ENCODE peak calls at places on chromosome 7, in nine cellular contexts. One of them, this sample, is unnamed.

GRCh38 chr7:85115006-85115405 is 71.8 kb downstream of the SEMA3D start:
- DNase-seq in NCI-H1092 treated with DMSO at 0.1 percent for 48 hours: no peak
- DNase-seq in stimulated activated CD4-positive, alpha-beta T cell treated with anti-CD3 and anti-CD28 coated beads, Interleukin-12 subunit alpha, Interleukin-12 subunit beta, amount 100 ng/mL, for 4 hours: no peak
- DNase-seq in AG09309: no peak
- DNase-seq in RPMI7951: no peak
- DNase-seq in IMR-90: no peak
- DNase-seq in NCI-H2081: no peak
- DNase-seq in fibroblast of the aortic adventitia: no peak
- DNase-seq in KBM-7: no peak
- DNase-seq in this sample: no peak

GRCh38 chr7:98753176-98753575 is 116.6 kb downstream of the TMEM130 start:
- DNase-seq in NCI-H1092 treated with DMSO at 0.1 percent for 48 hours: no peak
- DNase-seq in stimulated activated CD4-positive, alpha-beta T cell treated with anti-CD3 and anti-CD28 coated beads, Interleukin-12 subunit alpha, Interleukin-12 subunit beta, amount 100 ng/mL, for 4 hours: no peak
- DNase-seq in AG09309: no peak
- DNase-seq in RPMI7951: no peak
- DNase-seq in IMR-90: no peak
- DNase-seq in NCI-H2081: no peak
- DNase-seq in fibroblast of the aortic adventitia: no peak
- DNase-seq in KBM-7: no peak
- DNase-seq in this sample: no peak

GRCh38 chr7:100891555-100891954 is 2.0 kb upstream of the UFSP1 start:
- DNase-seq in NCI-H1092 treated with DMSO at 0.1 percent for 48 hours: no peak
- DNase-seq in stimulated activated CD4-positive, alpha-beta T cell treated with anti-CD3 and anti-CD28 coated beads, Interleukin-12 subunit alpha, Interleukin-12 subunit beta, amount 100 ng/mL, for 4 hours: no peak
- DNase-seq in AG09309: no peak
- DNase-seq in RPMI7951: peak; percentile 39
- DNase-seq in IMR-90: peak; percentile 34
- DNase-seq in NCI-H2081: no peak
- DNase-seq in fibroblast of the aortic adventitia: peak; percentile 22
- DNase-seq in KBM-7: no peak
- DNase-seq in this sample: no peak

GRCh38 chr7:6476596-6477374 is 29.0 kb upstream of the DAGLB start:
- DNase-seq in NCI-H1092 treated with DMSO at 0.1 percent for 48 hours: no peak
- DNase-seq in stimulated activated CD4-positive, alpha-beta T cell treated with anti-CD3 and anti-CD28 coated beads, Interleukin-12 subunit alpha, Interleukin-12 subunit beta, amount 100 ng/mL, for 4 hours: no peak
- DNase-seq in AG09309: no peak
- DNase-seq in RPMI7951: no peak
- DNase-seq in IMR-90: no peak
- DNase-seq in NCI-H2081: no peak
- DNase-seq in fibroblast of the aortic adventitia: no peak
- DNase-seq in KBM-7: peak; percentile 21
- DNase-seq in this sample: no peak

GRCh38 chr7:155922507-155922841 is 110.2 kb upstream of the SHH start:
- DNase-seq in NCI-H1092 treated with DMSO at 0.1 percent for 48 hours: no peak
- DNase-seq in stimulated activated CD4-positive, alpha-beta T cell treated with anti-CD3 and anti-CD28 coated beads, Interleukin-12 subunit alpha, Interleukin-12 subunit beta, amount 100 ng/mL, for 4 hours: no peak
- DNase-seq in AG09309: no peak
- DNase-seq in RPMI7951: no peak
- DNase-seq in IMR-90: no peak
- DNase-seq in NCI-H2081: no peak
- DNase-seq in fibroblast of the aortic adventitia: no peak
- DNase-seq in KBM-7: no peak
- DNase-seq in this sample: no peak

GRCh38 chr7:104795616-104796398 is 218.2 kb upstream of the KMT2E start:
- DNase-seq in NCI-H1092 treated with DMSO at 0.1 percent for 48 hours: no peak
- DNase-seq in stimulated activated CD4-positive, alpha-beta T cell treated with anti-CD3 and anti-CD28 coated beads, Interleukin-12 subunit alpha, Interleukin-12 subunit beta, amount 100 ng/mL, for 4 hours: no peak
- DNase-seq in AG09309: no peak
- DNase-seq in RPMI7951: no peak
- DNase-seq in IMR-90: no peak
- DNase-seq in NCI-H2081: no peak
- DNase-seq in fibroblast of the aortic adventitia: peak; percentile 8
- DNase-seq in KBM-7: no peak
- DNase-seq in this sample: no peak

GRCh38 chr7:925601-926000 is 28.9 kb downstream of the ADAP1 start:
- DNase-seq in NCI-H1092 treated with DMSO at 0.1 percent for 48 hours: no peak
- DNase-seq in stimulated activated CD4-positive, alpha-beta T cell treated with anti-CD3 and anti-CD28 coated beads, Interleukin-12 subunit alpha, Interleukin-12 subunit beta, amount 100 ng/mL, for 4 hours: no peak
- DNase-seq in AG09309: no peak
- DNase-seq in RPMI7951: peak; percentile 61
- DNase-seq in IMR-90: no peak
- DNase-seq in NCI-H2081: no peak
- DNase-seq in fibroblast of the aortic adventitia: no peak
- DNase-seq in KBM-7: no peak
- DNase-seq in this sample: no peak

GRCh38 chr7:86898171-86898570 is 161.3 kb downstream of the ELAPOR2 start:
- DNase-seq in NCI-H1092 treated with DMSO at 0.1 percent for 48 hours: no peak
- DNase-seq in stimulated activated CD4-positive, alpha-beta T cell treated with anti-CD3 and anti-CD28 coated beads, Interleukin-12 subunit alpha, Interleukin-12 subunit beta, amount 100 ng/mL, for 4 hours: no peak
- DNase-seq in AG09309: no peak
- DNase-seq in RPMI7951: no peak
- DNase-seq in IMR-90: no peak
- DNase-seq in NCI-H2081: no peak
- DNase-seq in fibroblast of the aortic adventitia: no peak
- DNase-seq in KBM-7: no peak
- DNase-seq in this sample: no peak

GRCh38 chr7:105924950-105925349 is 38.1 kb upstream of the CDHR3 start:
- DNase-seq in NCI-H1092 treated with DMSO at 0.1 percent for 48 hours: no peak
- DNase-seq in stimulated activated CD4-positive, alpha-beta T cell treated with anti-CD3 and anti-CD28 coated beads, Interleukin-12 subunit alpha, Interleukin-12 subunit beta, amount 100 ng/mL, for 4 hours: no peak
- DNase-seq in AG09309: no peak
- DNase-seq in RPMI7951: no peak
- DNase-seq in IMR-90: no peak
- DNase-seq in NCI-H2081: no peak
- DNase-seq in fibroblast of the aortic adventitia: no peak
- DNase-seq in KBM-7: no peak
- DNase-seq in this sample: no peak

GRCh38 chr7:29538322-29538874 is 25.2 kb upstream of the PRR15 start:
- DNase-seq in NCI-H1092 treated with DMSO at 0.1 percent for 48 hours: no peak
- DNase-seq in stimulated activated CD4-positive, alpha-beta T cell treated with anti-CD3 and anti-CD28 coated beads, Interleukin-12 subunit alpha, Interleukin-12 subunit beta, amount 100 ng/mL, for 4 hours: no peak
- DNase-seq in AG09309: no peak
- DNase-seq in RPMI7951: no peak
- DNase-seq in IMR-90: no peak
- DNase-seq in NCI-H2081: peak; percentile 6
- DNase-seq in fibroblast of the aortic adventitia: no peak
- DNase-seq in KBM-7: no peak
- DNase-seq in this sample: peak; percentile 48

GRCh38 chr7:45211958-45212357 is 54.4 kb downstream of the RAMP3 start:
- DNase-seq in NCI-H1092 treated with DMSO at 0.1 percent for 48 hours: no peak
- DNase-seq in stimulated activated CD4-positive, alpha-beta T cell treated with anti-CD3 and anti-CD28 coated beads, Interleukin-12 subunit alpha, Interleukin-12 subunit beta, amount 100 ng/mL, for 4 hours: no peak
- DNase-seq in AG09309: no peak
- DNase-seq in RPMI7951: no peak
- DNase-seq in IMR-90: no peak
- DNase-seq in NCI-H2081: no peak
- DNase-seq in fibroblast of the aortic adventitia: no peak
- DNase-seq in KBM-7: no peak
- DNase-seq in this sample: no peak

GRCh38 chr7:128841171-128841690 is 11.0 kb downstream of the FLNC start:
- DNase-seq in NCI-H1092 treated with DMSO at 0.1 percent for 48 hours: no peak
- DNase-seq in stimulated activated CD4-positive, alpha-beta T cell treated with anti-CD3 and anti-CD28 coated beads, Interleukin-12 subunit alpha, Interleukin-12 subunit beta, amount 100 ng/mL, for 4 hours: no peak
- DNase-seq in AG09309: no peak
- DNase-seq in RPMI7951: no peak
- DNase-seq in IMR-90: no peak
- DNase-seq in NCI-H2081: no peak
- DNase-seq in fibroblast of the aortic adventitia: no peak
- DNase-seq in KBM-7: no peak
- DNase-seq in this sample: no peak

GRCh38 chr7:45033261-45033930 is 33.4 kb downstream of the CCM2 start:
- DNase-seq in NCI-H1092 treated with DMSO at 0.1 percent for 48 hours: no peak
- DNase-seq in stimulated activated CD4-positive, alpha-beta T cell treated with anti-CD3 and anti-CD28 coated beads, Interleukin-12 subunit alpha, Interleukin-12 subunit beta, amount 100 ng/mL, for 4 hours: no peak
- DNase-seq in AG09309: no peak
- DNase-seq in RPMI7951: peak; percentile 38
- DNase-seq in IMR-90: peak; percentile 55
- DNase-seq in NCI-H2081: no peak
- DNase-seq in fibroblast of the aortic adventitia: peak; percentile 45
- DNase-seq in KBM-7: no peak
- DNase-seq in this sample: no peak

GRCh38 chr7:137903382-137904169 is 56.8 kb upstream of the DGKI start:
- DNase-seq in NCI-H1092 treated with DMSO at 0.1 percent for 48 hours: peak; percentile 87
- DNase-seq in stimulated activated CD4-positive, alpha-beta T cell treated with anti-CD3 and anti-CD28 coated beads, Interleukin-12 subunit alpha, Interleukin-12 subunit beta, amount 100 ng/mL, for 4 hours: peak; percentile 33
- DNase-seq in AG09309: no peak
- DNase-seq in RPMI7951: peak; percentile 73
- DNase-seq in IMR-90: peak; percentile 82
- DNase-seq in NCI-H2081: peak; percentile 72
- DNase-seq in fibroblast of the aortic adventitia: peak; percentile 86
- DNase-seq in KBM-7: peak; percentile 74
- DNase-seq in this sample: peak; percentile 49

GRCh38 chr7:116687801-116688201 is 15.8 kb downstream of the MET start:
- DNase-seq in NCI-H1092 treated with DMSO at 0.1 percent for 48 hours: no peak
- DNase-seq in stimulated activated CD4-positive, alpha-beta T cell treated with anti-CD3 and anti-CD28 coated beads, Interleukin-12 subunit alpha, Interleukin-12 subunit beta, amount 100 ng/mL, for 4 hours: no peak
- DNase-seq in AG09309: no peak
- DNase-seq in RPMI7951: peak; percentile 81
- DNase-seq in IMR-90: peak; percentile 83
- DNase-seq in NCI-H2081: no peak
- DNase-seq in fibroblast of the aortic adventitia: peak; percentile 82
- DNase-seq in KBM-7: no peak
- DNase-seq in this sample: no peak

GRCh38 chr7:1065263-1066260 is 21.2 kb downstream of the GPR146 start:
- DNase-seq in NCI-H1092 treated with DMSO at 0.1 percent for 48 hours: peak; percentile 57
- DNase-seq in stimulated activated CD4-positive, alpha-beta T cell treated with anti-CD3 and anti-CD28 coated beads, Interleukin-12 subunit alpha, Interleukin-12 subunit beta, amount 100 ng/mL, for 4 hours: peak; percentile 80
- DNase-seq in AG09309: no peak
- DNase-seq in RPMI7951: peak; percentile 61
- DNase-seq in IMR-90: peak; percentile 58
- DNase-seq in NCI-H2081: no peak
- DNase-seq in fibroblast of the aortic adventitia: peak; percentile 71
- DNase-seq in KBM-7: peak; percentile 85
- DNase-seq in this sample: peak; percentile 30

GRCh38 chr7:70338061-70338460 is 739.8 kb downstream of the AUTS2 start:
- DNase-seq in NCI-H1092 treated with DMSO at 0.1 percent for 48 hours: peak; percentile 21
- DNase-seq in stimulated activated CD4-positive, alpha-beta T cell treated with anti-CD3 and anti-CD28 coated beads, Interleukin-12 subunit alpha, Interleukin-12 subunit beta, amount 100 ng/mL, for 4 hours: no peak
- DNase-seq in AG09309: no peak
- DNase-seq in RPMI7951: no peak
- DNase-seq in IMR-90: no peak
- DNase-seq in NCI-H2081: peak; percentile 79
- DNase-seq in fibroblast of the aortic adventitia: no peak
- DNase-seq in KBM-7: no peak
- DNase-seq in this sample: peak; percentile 84

GRCh38 chr7:14747701-14748100 is 154.8 kb downstream of the DGKB start:
- DNase-seq in NCI-H1092 treated with DMSO at 0.1 percent for 48 hours: peak; percentile 12
- DNase-seq in stimulated activated CD4-positive, alpha-beta T cell treated with anti-CD3 and anti-CD28 coated beads, Interleukin-12 subunit alpha, Interleukin-12 subunit beta, amount 100 ng/mL, for 4 hours: no peak
- DNase-seq in AG09309: no peak
- DNase-seq in RPMI7951: peak; percentile 17
- DNase-seq in IMR-90: no peak
- DNase-seq in NCI-H2081: no peak
- DNase-seq in fibroblast of the aortic adventitia: peak; percentile 43
- DNase-seq in KBM-7: no peak
- DNase-seq in this sample: peak; percentile 53

GRCh38 chr7:84100866-84101265 is 93.7 kb downstream of the SEMA3A start:
- DNase-seq in NCI-H1092 treated with DMSO at 0.1 percent for 48 hours: no peak
- DNase-seq in stimulated activated CD4-positive, alpha-beta T cell treated with anti-CD3 and anti-CD28 coated beads, Interleukin-12 subunit alpha, Interleukin-12 subunit beta, amount 100 ng/mL, for 4 hours: no peak
- DNase-seq in AG09309: no peak
- DNase-seq in RPMI7951: peak; percentile 19
- DNase-seq in IMR-90: peak; percentile 69
- DNase-seq in NCI-H2081: no peak
- DNase-seq in fibroblast of the aortic adventitia: peak; percentile 42
- DNase-seq in KBM-7: peak; percentile 23
- DNase-seq in this sample: no peak

GRCh38 chr7:2355079-2356008 is 717 bp downstream of the EIF3B start:
- DNase-seq in NCI-H1092 treated with DMSO at 0.1 percent for 48 hours: no peak
- DNase-seq in stimulated activated CD4-positive, alpha-beta T cell treated with anti-CD3 and anti-CD28 coated beads, Interleukin-12 subunit alpha, Interleukin-12 subunit beta, amount 100 ng/mL, for 4 hours: peak; percentile 29
- DNase-seq in AG09309: no peak
- DNase-seq in RPMI7951: peak; percentile 38
- DNase-seq in IMR-90: no peak
- DNase-seq in NCI-H2081: no peak
- DNase-seq in fibroblast of the aortic adventitia: no peak
- DNase-seq in KBM-7: peak; percentile 26
- DNase-seq in this sample: no peak

GRCh38 chr7:64636386-64636785 is 29.5 kb upstream of the ZNF107 start:
- DNase-seq in NCI-H1092 treated with DMSO at 0.1 percent for 48 hours: no peak
- DNase-seq in stimulated activated CD4-positive, alpha-beta T cell treated with anti-CD3 and anti-CD28 coated beads, Interleukin-12 subunit alpha, Interleukin-12 subunit beta, amount 100 ng/mL, for 4 hours: no peak
- DNase-seq in AG09309: no peak
- DNase-seq in RPMI7951: no peak
- DNase-seq in IMR-90: no peak
- DNase-seq in NCI-H2081: no peak
- DNase-seq in fibroblast of the aortic adventitia: no peak
- DNase-seq in KBM-7: peak; percentile 20
- DNase-seq in this sample: peak; percentile 14

GRCh38 chr7:149293946-149294640 is 32.1 kb downstream of the ZNF783 start:
- DNase-seq in NCI-H1092 treated with DMSO at 0.1 percent for 48 hours: no peak
- DNase-seq in stimulated activated CD4-positive, alpha-beta T cell treated with anti-CD3 and anti-CD28 coated beads, Interleukin-12 subunit alpha, Interleukin-12 subunit beta, amount 100 ng/mL, for 4 hours: no peak
- DNase-seq in AG09309: no peak
- DNase-seq in RPMI7951: no peak
- DNase-seq in IMR-90: no peak
- DNase-seq in NCI-H2081: no peak
- DNase-seq in fibroblast of the aortic adventitia: no peak
- DNase-seq in KBM-7: no peak
- DNase-seq in this sample: no peak

GRCh38 chr7:20330797-20331230 is at the start of gene ITGB8:
- DNase-seq in NCI-H1092 treated with DMSO at 0.1 percent for 48 hours: peak; percentile 77
- DNase-seq in stimulated activated CD4-positive, alpha-beta T cell treated with anti-CD3 and anti-CD28 coated beads, Interleukin-12 subunit alpha, Interleukin-12 subunit beta, amount 100 ng/mL, for 4 hours: peak; percentile 1
- DNase-seq in AG09309: no peak
- DNase-seq in RPMI7951: peak; percentile 68
- DNase-seq in IMR-90: no peak
- DNase-seq in NCI-H2081: peak; percentile 68
- DNase-seq in fibroblast of the aortic adventitia: no peak
- DNase-seq in KBM-7: no peak
- DNase-seq in this sample: peak; percentile 79

GRCh38 chr7:69953319-69954067 is 355.2 kb downstream of the AUTS2 start:
- DNase-seq in NCI-H1092 treated with DMSO at 0.1 percent for 48 hours: no peak
- DNase-seq in stimulated activated CD4-positive, alpha-beta T cell treated with anti-CD3 and anti-CD28 coated beads, Interleukin-12 subunit alpha, Interleukin-12 subunit beta, amount 100 ng/mL, for 4 hours: no peak
- DNase-seq in AG09309: no peak
- DNase-seq in RPMI7951: no peak
- DNase-seq in IMR-90: no peak
- DNase-seq in NCI-H2081: no peak
- DNase-seq in fibroblast of the aortic adventitia: no peak
- DNase-seq in KBM-7: no peak
- DNase-seq in this sample: no peak

GRCh38 chr7:70316745-70317144 is 718.5 kb downstream of the AUTS2 start:
- DNase-seq in NCI-H1092 treated with DMSO at 0.1 percent for 48 hours: no peak
- DNase-seq in stimulated activated CD4-positive, alpha-beta T cell treated with anti-CD3 and anti-CD28 coated beads, Interleukin-12 subunit alpha, Interleukin-12 subunit beta, amount 100 ng/mL, for 4 hours: no peak
- DNase-seq in AG09309: no peak
- DNase-seq in RPMI7951: no peak
- DNase-seq in IMR-90: no peak
- DNase-seq in NCI-H2081: no peak
- DNase-seq in fibroblast of the aortic adventitia: no peak
- DNase-seq in KBM-7: no peak
- DNase-seq in this sample: no peak

GRCh38 chr7:87206361-87206760 is 13.2 kb downstream of the TMEM243 start:
- DNase-seq in NCI-H1092 treated with DMSO at 0.1 percent for 48 hours: no peak
- DNase-seq in stimulated activated CD4-positive, alpha-beta T cell treated with anti-CD3 and anti-CD28 coated beads, Interleukin-12 subunit alpha, Interleukin-12 subunit beta, amount 100 ng/mL, for 4 hours: no peak
- DNase-seq in AG09309: no peak
- DNase-seq in RPMI7951: peak; percentile 8
- DNase-seq in IMR-90: peak; percentile 26
- DNase-seq in NCI-H2081: no peak
- DNase-seq in fibroblast of the aortic adventitia: no peak
- DNase-seq in KBM-7: no peak
- DNase-seq in this sample: no peak

GRCh38 chr7:274262-274661 is 15.7 kb upstream of the FOXL3 start:
- DNase-seq in NCI-H1092 treated with DMSO at 0.1 percent for 48 hours: no peak
- DNase-seq in stimulated activated CD4-positive, alpha-beta T cell treated with anti-CD3 and anti-CD28 coated beads, Interleukin-12 subunit alpha, Interleukin-12 subunit beta, amount 100 ng/mL, for 4 hours: no peak
- DNase-seq in AG09309: no peak
- DNase-seq in RPMI7951: no peak
- DNase-seq in IMR-90: no peak
- DNase-seq in NCI-H2081: no peak
- DNase-seq in fibroblast of the aortic adventitia: no peak
- DNase-seq in KBM-7: peak; percentile 90
- DNase-seq in this sample: no peak

GRCh38 chr7:151051108-151051507 is 2.8 kb downstream of the ASIC3 start:
- DNase-seq in NCI-H1092 treated with DMSO at 0.1 percent for 48 hours: no peak
- DNase-seq in stimulated activated CD4-positive, alpha-beta T cell treated with anti-CD3 and anti-CD28 coated beads, Interleukin-12 subunit alpha, Interleukin-12 subunit beta, amount 100 ng/mL, for 4 hours: peak; percentile 46
- DNase-seq in AG09309: no peak
- DNase-seq in RPMI7951: peak; percentile 67
- DNase-seq in IMR-90: peak; percentile 77
- DNase-seq in NCI-H2081: no peak
- DNase-seq in fibroblast of the aortic adventitia: peak; percentile 65
- DNase-seq in KBM-7: no peak
- DNase-seq in this sample: no peak

GRCh38 chr7:13457790-13458189 is 531.7 kb downstream of the ETV1 start:
- DNase-seq in NCI-H1092 treated with DMSO at 0.1 percent for 48 hours: peak; percentile 74
- DNase-seq in stimulated activated CD4-positive, alpha-beta T cell treated with anti-CD3 and anti-CD28 coated beads, Interleukin-12 subunit alpha, Interleukin-12 subunit beta, amount 100 ng/mL, for 4 hours: no peak
- DNase-seq in AG09309: no peak
- DNase-seq in RPMI7951: no peak
- DNase-seq in IMR-90: no peak
- DNase-seq in NCI-H2081: peak; percentile 20
- DNase-seq in fibroblast of the aortic adventitia: no peak
- DNase-seq in KBM-7: no peak
- DNase-seq in this sample: no peak

GRCh38 chr7:48426966-48427555 is 255.8 kb downstream of the ABCA13 start:
- DNase-seq in NCI-H1092 treated with DMSO at 0.1 percent for 48 hours: peak; percentile 53
- DNase-seq in stimulated activated CD4-positive, alpha-beta T cell treated with anti-CD3 and anti-CD28 coated beads, Interleukin-12 subunit alpha, Interleukin-12 subunit beta, amount 100 ng/mL, for 4 hours: no peak
- DNase-seq in AG09309: no peak
- DNase-seq in RPMI7951: peak; percentile 66
- DNase-seq in IMR-90: peak; percentile 44
- DNase-seq in NCI-H2081: no peak
- DNase-seq in fibroblast of the aortic adventitia: no peak
- DNase-seq in KBM-7: no peak
- DNase-seq in this sample: peak; percentile 58

GRCh38 chr7:134175724-134176350 is 48.7 kb downstream of the LRGUK start:
- DNase-seq in NCI-H1092 treated with DMSO at 0.1 percent for 48 hours: no peak
- DNase-seq in stimulated activated CD4-positive, alpha-beta T cell treated with anti-CD3 and anti-CD28 coated beads, Interleukin-12 subunit alpha, Interleukin-12 subunit beta, amount 100 ng/mL, for 4 hours: no peak
- DNase-seq in AG09309: no peak
- DNase-seq in RPMI7951: peak; percentile 48
- DNase-seq in IMR-90: no peak
- DNase-seq in NCI-H2081: no peak
- DNase-seq in fibroblast of the aortic adventitia: no peak
- DNase-seq in KBM-7: no peak
- DNase-seq in this sample: no peak

This sample was measured in COR-L47.